ENCODE peak calls at places on chromosome 4, in nine cellular contexts. F is epithelial cell of esophagus; K is epithelial cell of prostate; Q is Right ventricle myocardium inferior; M is stimulated activated CD4-positive, alpha-beta T cell treated with anti-CD3 and anti-CD28 coated beads, Interleukin-1b, Interleukin-23, amount 100 ng/mL, for 4 hours; W is colonic mucosa; V is LoVo; T is activated CD4-positive, alpha-beta T cell treated with anti-CD3 and anti-CD28 coated beads, Interleukin-2, amount 50 U/mL, for 1 hour; C is naive thymus-derived CD8-positive, alpha-beta T cell. P is an unnamed sample.

GRCh38 chr4:145061325-145061920 is 36.6 kb downstream of the ANAPC10 start:
- DNase-seq in F (peak; percentile 61), V (peak; percentile 67), K (no peak), W (no peak), Q (no peak), M (no peak), C (no peak), T (no peak), P (peak; percentile 49)

GRCh38 chr4:61202100-61202637 is 2.0 kb downstream of the ADGRL3 start:
- DNase-seq in T (no peak), W (no peak), Q (peak; percentile 63), K (no peak), F (no peak), V (no peak), C (no peak), M (no peak), P (peak; percentile 59)

GRCh38 chr4:16802044-16802443 is 96.4 kb downstream of the LDB2 start:
- DNase-seq in Q (no peak), W (no peak), C (no peak), V (no peak), T (no peak), M (no peak), F (no peak), K (no peak), P (no peak)

GRCh38 chr4:85829276-85830051 is 354.5 kb downstream of the ARHGAP24 start:
- DNase-seq in T (no peak), Q (no peak), W (no peak), V (no peak), C (no peak), M (no peak), F (peak; percentile 69), K (peak; percentile 46), P (no peak)

GRCh38 chr4:172096771-172097170 is 283.6 kb downstream of the GALNTL6 start:
- DNase-seq in M (no peak), K (no peak), Q (no peak), W (no peak), T (no peak), C (no peak), F (no peak), V (no peak), P (no peak)

GRCh38 chr4:88720749-88721428 is 23.3 kb upstream of the NAP1L5 start:
- DNase-seq in W (no peak), Q (no peak), C (no peak), M (no peak), K (no peak), T (no peak), F (no peak), V (no peak), P (no peak)

GRCh38 chr4:25633541-25633940 is 22.1 kb upstream of the SLC34A2 start:
- DNase-seq in K (no peak), V (no peak), T (no peak), C (no peak), M (no peak), F (no peak), W (no peak), Q (no peak), P (no peak)

GRCh38 chr4:637536-637935 is 12.2 kb downstream of the PDE6B start:
- DNase-seq in T (no peak), M (no peak), K (no peak), V (no peak), Q (peak; percentile 9), C (no peak), F (no peak), W (no peak), P (no peak)

GRCh38 chr4:144366425-144366824 is 225.9 kb upstream of the GYPA start:
- DNase-seq in F (no peak), T (no peak), C (no peak), V (no peak), M (no peak), W (no peak), Q (no peak), K (no peak), P (no peak)

GRCh38 chr4:177047070-177047850 is 254.5 kb upstream of the VEGFC start:
- DNase-seq in W (peak; percentile 38), V (peak; percentile 69), C (peak; percentile 22), T (peak; percentile 37), K (no peak), F (peak; percentile 81), Q (no peak), M (peak; percentile 41), P (peak; percentile 57)

GRCh38 chr4:6548201-6548881 is 26.6 kb upstream of the MAN2B2 start:
- DNase-seq in C (no peak), W (no peak), M (no peak), F (peak; percentile 38), Q (peak; percentile 68), T (no peak), V (no peak), K (no peak), P (peak; percentile 13)

GRCh38 chr4:118381902-118382301 is 29.1 kb upstream of the PRSS12 start:
- DNase-seq in Q (no peak), C (no peak), F (no peak), M (no peak), V (no peak), K (no peak), T (no peak), W (no peak), P (no peak)

GRCh38 chr4:74480267-74480666 is 35.3 kb downstream of the AREG start:
- DNase-seq in K (no peak), C (no peak), V (no peak), T (no peak), F (peak; percentile 83), Q (no peak), W (no peak), M (no peak), P (no peak)

GRCh38 chr4:53928825-53929224 is 135.6 kb downstream of the CHIC2 start:
- DNase-seq in F (peak; percentile 70), Q (no peak), T (no peak), K (no peak), C (no peak), M (no peak), V (no peak), W (no peak), P (no peak)

GRCh38 chr4:89482248-89482647 is 174.6 kb upstream of the GPRIN3 start:
- DNase-seq in F (peak; percentile 54), T (no peak), C (no peak), Q (no peak), K (no peak), M (no peak), V (peak; percentile 39), W (no peak), P (no peak)

GRCh38 chr4:188308142-188308541 is 168.9 kb downstream of the TRIML1 start:
- DNase-seq in W (no peak), Q (no peak), V (no peak), K (no peak), M (no peak), T (no peak), C (no peak), F (no peak), P (no peak)

GRCh38 chr4:7841071-7841470 is 98.6 kb downstream of the AFAP1 start:
- DNase-seq in T (no peak), V (no peak), Q (no peak), K (no peak), C (no peak), W (no peak), M (no peak), F (peak; percentile 36), P (no peak)

GRCh38 chr4:128358903-128359260 is 71.3 kb upstream of the PGRMC2 start:
- DNase-seq in M (no peak), Q (no peak), V (no peak), C (no peak), F (peak; percentile 40), T (no peak), K (no peak), W (no peak), P (no peak)

GRCh38 chr4:74772106-74772505 is 22.2 kb downstream of the BTC start:
- DNase-seq in M (no peak), T (no peak), F (peak; percentile 14), K (no peak), W (no peak), Q (no peak), V (no peak), C (no peak), P (no peak)

GRCh38 chr4:176902710-176903323 is 110.1 kb upstream of the VEGFC start:
- DNase-seq in C (no peak), F (peak; percentile 86), V (no peak), Q (no peak), K (peak; percentile 68), T (no peak), M (no peak), W (no peak), P (no peak)

GRCh38 chr4:140533951-140534480 is 10.0 kb downstream of the ELMOD2 start:
- DNase-seq in F (peak; percentile 39), T (no peak), M (no peak), W (no peak), K (no peak), C (no peak), V (no peak), Q (no peak), P (no peak)

GRCh38 chr4:120049732-120050494 is 16.7 kb downstream of the MAD2L1 start:
- DNase-seq in C (peak; percentile 55), M (peak; percentile 24), F (peak; percentile 82), W (peak; percentile 90), V (peak; percentile 68), Q (no peak), K (no peak), T (peak; percentile 63), P (peak; percentile 85)

GRCh38 chr4:89492476-89493110 is 185.0 kb upstream of the GPRIN3 start:
- DNase-seq in V (peak; percentile 18), C (no peak), W (no peak), K (peak; percentile 20), F (peak; percentile 72), T (no peak), Q (no peak), M (no peak), P (no peak)

GRCh38 chr4:177001271-177002175 is 208.8 kb upstream of the VEGFC start:
- DNase-seq in C (no peak), V (peak; percentile 40), Q (no peak), K (peak; percentile 48), W (no peak), F (peak; percentile 68), T (no peak), M (no peak), P (no peak)

GRCh38 chr4:110610620-110610939 is 12.3 kb downstream of the PITX2 start:
- DNase-seq in K (no peak), T (no peak), Q (no peak), C (no peak), W (no peak), M (no peak), F (no peak), V (no peak), P (no peak)

GRCh38 chr4:104491396-104491821 is 3.3 kb downstream of the CXXC4 start:
- DNase-seq in V (peak; percentile 37), K (no peak), Q (peak; percentile 45), F (peak; percentile 22), C (no peak), M (peak; percentile 3), W (peak; percentile 47), T (peak; percentile 15), P (peak; percentile 54)